ENCODE peak calls at places on chromosomes 16 and 17, in six cellular contexts. One of them, this sample, is unnamed.

GRCh38 chr17:57138956-57139576 is 54.0 kb downstream of the AKAP1 start:
- DNase-seq in right atrium auricular region: no peak
- DNase-seq in memory B cell: no peak
- DNase-seq in colonic mucosa: no peak
- DNase-seq in posterior vena cava: no peak
- DNase-seq in activated CD4-positive, alpha-beta T cell treated with anti-CD3 and anti-CD28 coated beads, Interleukin-2, amount 50 U/mL, for 1 hour: no peak
- DNase-seq in this sample: no peak

GRCh38 chr16:58634265-58634802 is 4.7 kb upstream of the CNOT1 start:
- DNase-seq in right atrium auricular region: no peak
- DNase-seq in memory B cell: no peak
- DNase-seq in colonic mucosa: no peak
- DNase-seq in posterior vena cava: peak; percentile 9
- DNase-seq in activated CD4-positive, alpha-beta T cell treated with anti-CD3 and anti-CD28 coated beads, Interleukin-2, amount 50 U/mL, for 1 hour: no peak
- DNase-seq in this sample: no peak

GRCh38 chr16:67150833-67151396 is at the start of gene B3GNT9:
- DNase-seq in right atrium auricular region: peak; percentile 83
- DNase-seq in memory B cell: no peak
- DNase-seq in colonic mucosa: peak; percentile 74
- DNase-seq in posterior vena cava: peak; percentile 93
- DNase-seq in activated CD4-positive, alpha-beta T cell treated with anti-CD3 and anti-CD28 coated beads, Interleukin-2, amount 50 U/mL, for 1 hour: no peak
- DNase-seq in this sample: peak; percentile 58

GRCh38 chr16:49811630-49812334 is 44.1 kb downstream of the ZNF423 start:
- DNase-seq in right atrium auricular region: no peak
- DNase-seq in memory B cell: no peak
- DNase-seq in colonic mucosa: no peak
- DNase-seq in posterior vena cava: no peak
- DNase-seq in activated CD4-positive, alpha-beta T cell treated with anti-CD3 and anti-CD28 coated beads, Interleukin-2, amount 50 U/mL, for 1 hour: no peak
- DNase-seq in this sample: no peak

GRCh38 chr16:84838383-84838948 is 18.7 kb downstream of the CRISPLD2 start:
- DNase-seq in right atrium auricular region: no peak
- DNase-seq in memory B cell: no peak
- DNase-seq in colonic mucosa: no peak
- DNase-seq in posterior vena cava: no peak
- DNase-seq in activated CD4-positive, alpha-beta T cell treated with anti-CD3 and anti-CD28 coated beads, Interleukin-2, amount 50 U/mL, for 1 hour: no peak
- DNase-seq in this sample: no peak

GRCh38 chr16:876523-877241 is 76.1 kb upstream of the GNG13 start:
- DNase-seq in right atrium auricular region: no peak
- DNase-seq in memory B cell: no peak
- DNase-seq in colonic mucosa: no peak
- DNase-seq in posterior vena cava: no peak
- DNase-seq in activated CD4-positive, alpha-beta T cell treated with anti-CD3 and anti-CD28 coated beads, Interleukin-2, amount 50 U/mL, for 1 hour: no peak
- DNase-seq in this sample: no peak

GRCh38 chr16:85395913-85396878 is 216.9 kb upstream of the GSE1 start:
- DNase-seq in right atrium auricular region: no peak
- DNase-seq in memory B cell: no peak
- DNase-seq in colonic mucosa: peak; percentile 20
- DNase-seq in posterior vena cava: peak; percentile 82
- DNase-seq in activated CD4-positive, alpha-beta T cell treated with anti-CD3 and anti-CD28 coated beads, Interleukin-2, amount 50 U/mL, for 1 hour: no peak
- DNase-seq in this sample: no peak

GRCh38 chr16:28623172-28623711 is 13.4 kb upstream of the SULT1A1 start:
- DNase-seq in right atrium auricular region: no peak
- DNase-seq in memory B cell: peak; percentile 55
- DNase-seq in colonic mucosa: peak; percentile 80
- DNase-seq in posterior vena cava: peak; percentile 85
- DNase-seq in activated CD4-positive, alpha-beta T cell treated with anti-CD3 and anti-CD28 coated beads, Interleukin-2, amount 50 U/mL, for 1 hour: peak; percentile 62
- DNase-seq in this sample: peak; percentile 77

GRCh38 chr16:35391328-35391727 is 1931.9 kb downstream of the TP53TG3F start:
- DNase-seq in right atrium auricular region: no peak
- DNase-seq in memory B cell: no peak
- DNase-seq in colonic mucosa: no peak
- DNase-seq in posterior vena cava: no peak
- DNase-seq in activated CD4-positive, alpha-beta T cell treated with anti-CD3 and anti-CD28 coated beads, Interleukin-2, amount 50 U/mL, for 1 hour: no peak
- DNase-seq in this sample: peak; percentile 5

GRCh38 chr17:50311483-50311882 is 34.4 kb upstream of the XYLT2 start:
- DNase-seq in right atrium auricular region: no peak
- DNase-seq in memory B cell: no peak
- DNase-seq in colonic mucosa: no peak
- DNase-seq in posterior vena cava: no peak
- DNase-seq in activated CD4-positive, alpha-beta T cell treated with anti-CD3 and anti-CD28 coated beads, Interleukin-2, amount 50 U/mL, for 1 hour: no peak
- DNase-seq in this sample: no peak

GRCh38 chr16:78125112-78125844 is 25.8 kb downstream of the WWOX start:
- DNase-seq in right atrium auricular region: no peak
- DNase-seq in memory B cell: no peak
- DNase-seq in colonic mucosa: no peak
- DNase-seq in posterior vena cava: no peak
- DNase-seq in activated CD4-positive, alpha-beta T cell treated with anti-CD3 and anti-CD28 coated beads, Interleukin-2, amount 50 U/mL, for 1 hour: no peak
- DNase-seq in this sample: no peak

GRCh38 chr16:80369559-80369958 is 171.2 kb upstream of the DYNLRB2 start:
- DNase-seq in right atrium auricular region: peak; percentile 63
- DNase-seq in memory B cell: no peak
- DNase-seq in colonic mucosa: peak; percentile 36
- DNase-seq in posterior vena cava: no peak
- DNase-seq in activated CD4-positive, alpha-beta T cell treated with anti-CD3 and anti-CD28 coated beads, Interleukin-2, amount 50 U/mL, for 1 hour: no peak
- DNase-seq in this sample: no peak

GRCh38 chr16:75203106-75203505 is 3.9 kb downstream of the CTRB2 start:
- DNase-seq in right atrium auricular region: no peak
- DNase-seq in memory B cell: no peak
- DNase-seq in colonic mucosa: no peak
- DNase-seq in posterior vena cava: peak; percentile 61
- DNase-seq in activated CD4-positive, alpha-beta T cell treated with anti-CD3 and anti-CD28 coated beads, Interleukin-2, amount 50 U/mL, for 1 hour: no peak
- DNase-seq in this sample: no peak

GRCh38 chr16:25140459-25140858 is 28.9 kb downstream of the LCMT1 start:
- DNase-seq in right atrium auricular region: no peak
- DNase-seq in memory B cell: no peak
- DNase-seq in colonic mucosa: no peak
- DNase-seq in posterior vena cava: no peak
- DNase-seq in activated CD4-positive, alpha-beta T cell treated with anti-CD3 and anti-CD28 coated beads, Interleukin-2, amount 50 U/mL, for 1 hour: no peak
- DNase-seq in this sample: no peak

GRCh38 chr17:32259596-32259995 is 6.0 kb upstream of the RHBDL3 start:
- DNase-seq in right atrium auricular region: no peak
- DNase-seq in memory B cell: no peak
- DNase-seq in colonic mucosa: no peak
- DNase-seq in posterior vena cava: no peak
- DNase-seq in activated CD4-positive, alpha-beta T cell treated with anti-CD3 and anti-CD28 coated beads, Interleukin-2, amount 50 U/mL, for 1 hour: no peak
- DNase-seq in this sample: no peak

GRCh38 chr16:67241008-67241900 is 6.0 kb downstream of the FHOD1 start:
- DNase-seq in right atrium auricular region: peak; percentile 83
- DNase-seq in memory B cell: no peak
- DNase-seq in colonic mucosa: peak; percentile 81
- DNase-seq in posterior vena cava: no peak
- DNase-seq in activated CD4-positive, alpha-beta T cell treated with anti-CD3 and anti-CD28 coated beads, Interleukin-2, amount 50 U/mL, for 1 hour: no peak
- DNase-seq in this sample: no peak

GRCh38 chr16:30956601-30957455 is 726 bp upstream of the SETD1A start:
- DNase-seq in right atrium auricular region: peak; percentile 83
- DNase-seq in memory B cell: peak; percentile 66
- DNase-seq in colonic mucosa: peak; percentile 86
- DNase-seq in posterior vena cava: peak; percentile 96
- DNase-seq in activated CD4-positive, alpha-beta T cell treated with anti-CD3 and anti-CD28 coated beads, Interleukin-2, amount 50 U/mL, for 1 hour: peak; percentile 86
- DNase-seq in this sample: peak; percentile 91

GRCh38 chr16:35516971-35517370 is 2057.6 kb downstream of the TP53TG3F start:
- DNase-seq in right atrium auricular region: no peak
- DNase-seq in memory B cell: no peak
- DNase-seq in colonic mucosa: no peak
- DNase-seq in posterior vena cava: no peak
- DNase-seq in activated CD4-positive, alpha-beta T cell treated with anti-CD3 and anti-CD28 coated beads, Interleukin-2, amount 50 U/mL, for 1 hour: no peak
- DNase-seq in this sample: no peak

GRCh38 chr16:57538235-57538711 is 1.9 kb upstream of the CCDC102A start:
- DNase-seq in right atrium auricular region: no peak
- DNase-seq in memory B cell: no peak
- DNase-seq in colonic mucosa: peak; percentile 13
- DNase-seq in posterior vena cava: peak; percentile 40
- DNase-seq in activated CD4-positive, alpha-beta T cell treated with anti-CD3 and anti-CD28 coated beads, Interleukin-2, amount 50 U/mL, for 1 hour: no peak
- DNase-seq in this sample: no peak

GRCh38 chr16:49468611-49469322 is 95.2 kb downstream of the C16orf78 start:
- DNase-seq in right atrium auricular region: peak; percentile 42
- DNase-seq in memory B cell: no peak
- DNase-seq in colonic mucosa: peak; percentile 8
- DNase-seq in posterior vena cava: no peak
- DNase-seq in activated CD4-positive, alpha-beta T cell treated with anti-CD3 and anti-CD28 coated beads, Interleukin-2, amount 50 U/mL, for 1 hour: no peak
- DNase-seq in this sample: no peak

GRCh38 chr17:43908111-43908721 is 880 bp upstream of the MPP2 start:
- DNase-seq in right atrium auricular region: peak; percentile 81
- DNase-seq in memory B cell: no peak
- DNase-seq in colonic mucosa: peak; percentile 73
- DNase-seq in posterior vena cava: peak; percentile 93
- DNase-seq in activated CD4-positive, alpha-beta T cell treated with anti-CD3 and anti-CD28 coated beads, Interleukin-2, amount 50 U/mL, for 1 hour: peak; percentile 53
- DNase-seq in this sample: peak; percentile 61

GRCh38 chr17:55263565-55264272 is 1.0 kb upstream of the HLF start:
- DNase-seq in right atrium auricular region: no peak
- DNase-seq in memory B cell: no peak
- DNase-seq in colonic mucosa: no peak
- DNase-seq in posterior vena cava: no peak
- DNase-seq in activated CD4-positive, alpha-beta T cell treated with anti-CD3 and anti-CD28 coated beads, Interleukin-2, amount 50 U/mL, for 1 hour: peak; percentile 8
- DNase-seq in this sample: no peak

GRCh38 chr17:307741-308507 is 44.7 kb downstream of the RPH3AL start:
- DNase-seq in right atrium auricular region: no peak
- DNase-seq in memory B cell: no peak
- DNase-seq in colonic mucosa: no peak
- DNase-seq in posterior vena cava: peak; percentile 88
- DNase-seq in activated CD4-positive, alpha-beta T cell treated with anti-CD3 and anti-CD28 coated beads, Interleukin-2, amount 50 U/mL, for 1 hour: no peak
- DNase-seq in this sample: no peak

GRCh38 chr16:64450170-64450569 is 671.7 kb downstream of the CDH11 start:
- DNase-seq in right atrium auricular region: no peak
- DNase-seq in memory B cell: no peak
- DNase-seq in colonic mucosa: no peak
- DNase-seq in posterior vena cava: no peak
- DNase-seq in activated CD4-positive, alpha-beta T cell treated with anti-CD3 and anti-CD28 coated beads, Interleukin-2, amount 50 U/mL, for 1 hour: no peak
- DNase-seq in this sample: no peak

GRCh38 chr16:69324013-69324531 is 6.3 kb downstream of the PDF start:
- DNase-seq in right atrium auricular region: no peak
- DNase-seq in memory B cell: no peak
- DNase-seq in colonic mucosa: peak; percentile 69
- DNase-seq in posterior vena cava: peak; percentile 88
- DNase-seq in activated CD4-positive, alpha-beta T cell treated with anti-CD3 and anti-CD28 coated beads, Interleukin-2, amount 50 U/mL, for 1 hour: no peak
- DNase-seq in this sample: no peak

GRCh38 chr17:57574040-57574513 is 171.0 kb downstream of the CCDC182 start:
- DNase-seq in right atrium auricular region: peak; percentile 88
- DNase-seq in memory B cell: no peak
- DNase-seq in colonic mucosa: peak; percentile 31
- DNase-seq in posterior vena cava: no peak
- DNase-seq in activated CD4-positive, alpha-beta T cell treated with anti-CD3 and anti-CD28 coated beads, Interleukin-2, amount 50 U/mL, for 1 hour: no peak
- DNase-seq in this sample: no peak

GRCh38 chr16:51321251-51321650 is 170.2 kb upstream of the SALL1 start:
- DNase-seq in right atrium auricular region: no peak
- DNase-seq in memory B cell: no peak
- DNase-seq in colonic mucosa: no peak
- DNase-seq in posterior vena cava: no peak
- DNase-seq in activated CD4-positive, alpha-beta T cell treated with anti-CD3 and anti-CD28 coated beads, Interleukin-2, amount 50 U/mL, for 1 hour: no peak
- DNase-seq in this sample: no peak

GRCh38 chr17:34166394-34166793 is 88.7 kb upstream of the CCL2 start:
- DNase-seq in right atrium auricular region: no peak
- DNase-seq in memory B cell: no peak
- DNase-seq in colonic mucosa: no peak
- DNase-seq in posterior vena cava: no peak
- DNase-seq in activated CD4-positive, alpha-beta T cell treated with anti-CD3 and anti-CD28 coated beads, Interleukin-2, amount 50 U/mL, for 1 hour: no peak
- DNase-seq in this sample: no peak

GRCh38 chr17:58184986-58185761 is 7.4 kb upstream of the EPX start:
- DNase-seq in right atrium auricular region: no peak
- DNase-seq in memory B cell: no peak
- DNase-seq in colonic mucosa: no peak
- DNase-seq in posterior vena cava: no peak
- DNase-seq in activated CD4-positive, alpha-beta T cell treated with anti-CD3 and anti-CD28 coated beads, Interleukin-2, amount 50 U/mL, for 1 hour: no peak
- DNase-seq in this sample: no peak

GRCh38 chr17:78674595-78675315 is 97.6 kb upstream of the DNAH17 start:
- DNase-seq in right atrium auricular region: no peak
- DNase-seq in memory B cell: no peak
- DNase-seq in colonic mucosa: no peak
- DNase-seq in posterior vena cava: no peak
- DNase-seq in activated CD4-positive, alpha-beta T cell treated with anti-CD3 and anti-CD28 coated beads, Interleukin-2, amount 50 U/mL, for 1 hour: no peak
- DNase-seq in this sample: no peak

GRCh38 chr17:8041980-8042379 is 3.1 kb downstream of the ALOX15B start:
- DNase-seq in right atrium auricular region: no peak
- DNase-seq in memory B cell: no peak
- DNase-seq in colonic mucosa: no peak
- DNase-seq in posterior vena cava: no peak
- DNase-seq in activated CD4-positive, alpha-beta T cell treated with anti-CD3 and anti-CD28 coated beads, Interleukin-2, amount 50 U/mL, for 1 hour: no peak
- DNase-seq in this sample: no peak

GRCh38 chr17:72591500-72592241 is 470.9 kb downstream of the SOX9 start:
- DNase-seq in right atrium auricular region: no peak
- DNase-seq in memory B cell: no peak
- DNase-seq in colonic mucosa: peak; percentile 32
- DNase-seq in posterior vena cava: peak; percentile 78
- DNase-seq in activated CD4-positive, alpha-beta T cell treated with anti-CD3 and anti-CD28 coated beads, Interleukin-2, amount 50 U/mL, for 1 hour: no peak
- DNase-seq in this sample: peak; percentile 10

GRCh38 chr16:19645557-19645981 is 72.5 kb downstream of the KNOP1 start:
- DNase-seq in right atrium auricular region: peak; percentile 91
- DNase-seq in memory B cell: no peak
- DNase-seq in colonic mucosa: peak; percentile 21
- DNase-seq in posterior vena cava: no peak
- DNase-seq in activated CD4-positive, alpha-beta T cell treated with anti-CD3 and anti-CD28 coated beads, Interleukin-2, amount 50 U/mL, for 1 hour: no peak
- DNase-seq in this sample: no peak

GRCh38 chr17:42647778-42648177 is 11.3 kb upstream of the TUBG2 start:
- DNase-seq in right atrium auricular region: no peak
- DNase-seq in memory B cell: no peak
- DNase-seq in colonic mucosa: no peak
- DNase-seq in posterior vena cava: no peak
- DNase-seq in activated CD4-positive, alpha-beta T cell treated with anti-CD3 and anti-CD28 coated beads, Interleukin-2, amount 50 U/mL, for 1 hour: no peak
- DNase-seq in this sample: no peak

GRCh38 chr16:75025766-75026165 is 26.9 kb downstream of the ZNRF1 start:
- DNase-seq in right atrium auricular region: no peak
- DNase-seq in memory B cell: no peak
- DNase-seq in colonic mucosa: no peak
- DNase-seq in posterior vena cava: no peak
- DNase-seq in activated CD4-positive, alpha-beta T cell treated with anti-CD3 and anti-CD28 coated beads, Interleukin-2, amount 50 U/mL, for 1 hour: no peak
- DNase-seq in this sample: no peak

GRCh38 chr17:1718362-1719165 is 5.9 kb upstream of the WDR81 start:
- DNase-seq in right atrium auricular region: no peak
- DNase-seq in memory B cell: no peak
- DNase-seq in colonic mucosa: no peak
- DNase-seq in posterior vena cava: peak; percentile 82
- DNase-seq in activated CD4-positive, alpha-beta T cell treated with anti-CD3 and anti-CD28 coated beads, Interleukin-2, amount 50 U/mL, for 1 hour: no peak
- DNase-seq in this sample: no peak

GRCh38 chr16:263182-263774 is 12.5 kb downstream of the RGS11 start:
- DNase-seq in right atrium auricular region: no peak
- DNase-seq in memory B cell: no peak
- DNase-seq in colonic mucosa: no peak
- DNase-seq in posterior vena cava: no peak
- DNase-seq in activated CD4-positive, alpha-beta T cell treated with anti-CD3 and anti-CD28 coated beads, Interleukin-2, amount 50 U/mL, for 1 hour: no peak
- DNase-seq in this sample: no peak

This sample was measured in stimulated activated naive CD8-positive, alpha-beta T cell treated with anti-CD3 and anti-CD28 coated beads, Interleukin-15, amount 100 ng/mL, for 72 hours.